ENCODE peak calls at places on chromosomes 7 and 10, in five cellular contexts. Z is GM10248; F is fibroblast of the conjunctiva; S is activated T-cell treated with anti-CD3 and anti-CD28 coated beads, Interleukin-2, amount 50 U/mL, for 72 hours; T is HepG2. Y is an unnamed sample.

GRCh38 chr7:126760914-126761577 is 491.7 kb downstream of the GRM8 start:
- DNase-seq in Z (no peak), F (no peak), S (no peak), T (no peak), Y (no peak)

GRCh38 chr7:83820641-83821040 is 171.7 kb upstream of the SEMA3E start:
- DNase-seq in Z (no peak), F (no peak), S (no peak), T (no peak), Y (no peak)

GRCh38 chr10:66307826-66308225 is 618.0 kb upstream of the LRRTM3 start:
- DNase-seq in Z (no peak), F (no peak), S (no peak), T (no peak), Y (no peak)

GRCh38 chr10:124238367-124238766 is 145.0 kb upstream of the CHST15 start:
- DNase-seq in Z (no peak), F (no peak), S (no peak), T (no peak), Y (no peak)

GRCh38 chr7:157689269-157690057 is 352.7 kb downstream of the DNAJB6 start:
- DNase-seq in Z (no peak), F (no peak), S (no peak), T (no peak), Y (no peak)

GRCh38 chr7:116311262-116311661 is 100.9 kb downstream of the TES start:
- DNase-seq in Z (no peak), F (no peak), S (no peak), T (no peak), Y (no peak)

GRCh38 chr10:100972115-100972903 is 3.0 kb downstream of the SEMA4G start:
- DNase-seq in Z (no peak), F (no peak), S (no peak), T (no peak), Y (no peak)

GRCh38 chr7:132402751-132403245 is 173.5 kb downstream of the PLXNA4 start:
- DNase-seq in Z (no peak), F (no peak), S (no peak), T (no peak), Y (no peak)

GRCh38 chr7:137820677-137821420 is 25.9 kb downstream of the DGKI start:
- DNase-seq in Z (peak), F (peak), S (no peak), T (no peak), Y (peak)

GRCh38 chr10:2020841-2021240 is 283.5 kb upstream of the ADARB2 start:
- DNase-seq in Z (no peak), F (no peak), S (no peak), T (no peak), Y (no peak)

GRCh38 chr10:121311812-121312443 is 286.3 kb downstream of the FGFR2 start:
- DNase-seq in Z (no peak), F (no peak), S (no peak), T (no peak), Y (no peak)